ENCODE peak calls at places on chromosome 7, in four cellular contexts. U is Peyer's patch, V is M059J, M is head of caudate nucleus. C is an unnamed sample.

GRCh38 chr7:100021297-100021696 is 5.9 kb downstream of the ZKSCAN1 start:
- DNase-seq in U (no peak), M (no peak), V (no peak), C (no peak)

GRCh38 chr7:140990193-140990962 is 24.4 kb downstream of the MRPS33 start:
- DNase-seq in M (no peak), V (no peak), U (peak; percentile 48), C (peak; percentile 21)

GRCh38 chr7:101538596-101539459 is 90.3 kb downstream of the MYL10 start:
- DNase-seq in U (peak; percentile 75), V (peak; percentile 58), M (peak; percentile 75), C (peak; percentile 62)

GRCh38 chr7:65239707-65240352 is 133.8 kb upstream of the ZNF92 start:
- DNase-seq in U (no peak), M (no peak), V (peak; percentile 65), C (peak; percentile 31)

GRCh38 chr7:84865560-84865959 is 321.3 kb downstream of the SEMA3D start:
- DNase-seq in V (no peak), M (no peak), U (no peak), C (no peak)

GRCh38 chr7:96638669-96639068 is 71.0 kb downstream of the SEM1 start:
- DNase-seq in V (no peak), M (no peak), U (no peak), C (no peak)

GRCh38 chr7:41603985-41604384 is 98.9 kb downstream of the INHBA start:
- DNase-seq in V (no peak), U (no peak), M (no peak), C (no peak)

GRCh38 chr7:65463184-65463583 is 89.5 kb downstream of the ZNF92 start:
- DNase-seq in M (no peak), U (no peak), V (peak; percentile 54), C (peak; percentile 15)

C was measured in PC-3.